ENCODE peak calls at places on chromosomes 2 and 18, in seven cellular contexts. I is K562, G is HEK293T, S is HepG2, D is HCT116, U is GM12878, J is H1. A is an unnamed sample.

GRCh38 chr2:219500135-219500534 is 1.4 kb downstream of the GMPPA start:
- DNase-seq in S (peak; percentile 43), D (no peak), I (no peak), U (no peak), J (no peak), G (no peak), A (no peak)

GRCh38 chr2:11703700-11704099 is 33.7 kb upstream of the NTSR2 start:
- DNase-seq in U (no peak), J (no peak), S (no peak), G (no peak), I (no peak), D (no peak), A (no peak)

GRCh38 chr2:158011055-158011771 is 90.5 kb upstream of the UPP2 start:
- DNase-seq in S (no peak), J (no peak), I (no peak), U (no peak), G (no peak), D (no peak), A (peak; percentile 27)

GRCh38 chr2:190959911-190960788 is 53.8 kb downstream of the STAT1 start:
- DNase-seq in J (no peak), S (no peak), D (no peak), U (no peak), I (no peak), G (no peak), A (no peak)

GRCh38 chr2:207746131-207746530 is 23.6 kb downstream of the FZD5 start:
- DNase-seq in D (peak; percentile 54), G (peak; percentile 74), I (peak; percentile 45), J (no peak), U (no peak), S (peak; percentile 85), A (peak; percentile 55)

GRCh38 chr2:83596592-83597339 is 862.3 kb downstream of the SUCLG1 start:
- DNase-seq in J (no peak), S (no peak), I (no peak), D (no peak), U (no peak), G (no peak), A (no peak)

GRCh38 chr2:41772697-41773096 is 275.1 kb upstream of the PKDCC start:
- DNase-seq in D (no peak), I (no peak), G (no peak), J (no peak), U (no peak), S (no peak), A (no peak)

GRCh38 chr18:48545690-48546365 is 7.0 kb downstream of the CTIF start:
- DNase-seq in D (no peak), I (peak; percentile 73), J (peak; percentile 62), U (no peak), S (no peak), G (no peak), A (peak; percentile 80)

GRCh38 chr2:182767578-182767977 is 51.5 kb downstream of the DNAJC10 start:
- DNase-seq in I (peak; percentile 28), U (no peak), G (peak; percentile 29), D (peak; percentile 8), S (peak; percentile 47), J (no peak), A (no peak)

GRCh38 chr2:217951091-217951490 is 51.7 kb downstream of the TNS1 start:
- DNase-seq in U (no peak), G (no peak), I (no peak), J (no peak), D (no peak), S (no peak), A (no peak)

GRCh38 chr2:9993490-9994165 is 42.1 kb downstream of the GRHL1 start:
- DNase-seq in S (no peak), J (no peak), U (no peak), I (no peak), D (no peak), G (no peak), A (no peak)

GRCh38 chr2:48169066-48169724 is 262.9 kb upstream of the FBXO11 start:
- DNase-seq in J (no peak), U (no peak), I (no peak), G (no peak), D (no peak), S (no peak), A (no peak)

GRCh38 chr18:36903215-36903928 is 74.4 kb downstream of the KIAA1328 start:
- DNase-seq in S (no peak), U (no peak), I (no peak), J (no peak), D (no peak), G (no peak), A (no peak)

GRCh38 chr2:16613475-16613874 is 52.2 kb downstream of the CYRIA start:
- DNase-seq in S (peak; percentile 20), G (peak; percentile 13), U (no peak), I (peak; percentile 50), J (no peak), D (no peak), A (no peak)

GRCh38 chr18:37537868-37538525 is 27.6 kb downstream of the CELF4 start:
- DNase-seq in U (no peak), G (peak; percentile 98), D (peak; percentile 37), J (peak; percentile 95), I (peak; percentile 82), S (peak; percentile 22), A (peak; percentile 94)

GRCh38 chr2:161796192-161796591 is 172.0 kb downstream of the SLC4A10 start:
- DNase-seq in G (no peak), D (no peak), U (no peak), J (no peak), S (peak; percentile 45), I (no peak), A (no peak)

DNA sequence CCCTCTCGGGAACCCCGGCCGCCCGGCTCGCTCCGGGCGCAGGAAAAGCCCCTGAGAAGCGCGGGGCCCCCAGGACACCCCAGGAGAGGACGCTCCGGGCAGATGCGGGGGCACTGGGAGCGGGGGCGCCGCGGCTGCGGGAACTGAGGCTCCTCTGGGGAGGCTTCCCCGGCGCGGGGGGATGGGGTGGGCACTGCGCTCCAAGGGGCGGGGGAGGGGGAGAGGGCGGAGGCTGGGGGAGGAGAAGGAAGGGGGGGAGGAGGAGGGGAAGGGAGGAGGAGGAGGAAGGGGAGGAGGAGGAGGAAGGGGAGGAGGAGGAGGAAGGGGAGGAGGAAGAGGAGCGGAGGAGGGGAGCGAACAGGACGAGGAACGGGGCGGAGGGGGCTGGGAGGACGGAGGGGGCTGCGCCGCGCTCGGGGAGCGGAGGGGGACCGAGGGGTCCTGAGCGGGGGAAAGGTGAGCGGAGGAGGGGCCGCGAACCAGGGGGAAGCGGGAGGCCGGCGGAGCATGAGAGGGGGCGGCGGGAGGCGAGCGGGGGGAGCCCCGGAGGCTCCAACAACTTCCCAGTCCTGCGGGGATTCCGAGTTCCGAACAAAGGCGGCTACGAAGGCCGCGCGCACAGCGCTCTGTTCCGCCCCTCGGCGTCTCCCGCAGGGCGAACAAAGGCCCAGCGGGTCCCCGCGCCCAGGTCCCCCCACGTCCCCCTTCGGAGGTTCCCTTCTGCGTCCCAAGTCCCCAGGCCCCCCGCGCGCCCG is 742 bp downstream of the PXDN start:
- DNase-seq in I (no peak), U (no peak), S (no peak), D (no peak), G (peak; percentile 25), J (peak; percentile 71), A (peak; percentile 70)
- TF ChIP-seq SP1 in I (no peak), U (no peak), S (no peak), D (no peak), G (no peak), J (no peak), A (no peak)

DNA sequence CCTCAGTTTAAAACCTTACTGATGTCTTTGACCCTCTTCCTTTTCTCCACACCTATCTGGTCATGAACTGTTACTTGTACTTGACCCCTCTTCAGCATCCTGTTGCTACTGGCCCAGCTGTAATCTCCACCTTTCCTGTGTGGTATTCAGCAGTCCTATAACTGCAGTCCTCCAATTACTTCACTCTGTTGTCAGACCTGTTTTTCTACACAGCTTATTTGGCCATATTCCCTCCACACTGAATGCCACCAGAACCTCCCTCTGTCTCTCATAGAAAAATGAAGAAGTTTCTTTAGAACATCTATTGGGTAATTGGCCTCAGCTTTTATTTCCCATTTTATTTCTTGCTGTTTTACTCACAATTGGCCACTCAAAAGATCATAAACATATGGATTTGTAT is 155.4 kb downstream of the ASXL3 start:
- DNase-seq in D (no peak), I (no peak), G (no peak), U (no peak), S (no peak), J (no peak), A (no peak)
- TF ChIP-seq SP1 in D (no peak), I (no peak), G (no peak), U (no peak), S (no peak), J (no peak), A (no peak)

GRCh38 chr2:120805590-120805989 is 69.9 kb downstream of the GLI2 start:
- DNase-seq in S (no peak), D (no peak), I (no peak), J (no peak), G (no peak), U (no peak), A (no peak)

GRCh38 chr2:120810639-120811038 is 75.0 kb downstream of the GLI2 start:
- DNase-seq in S (no peak), J (no peak), D (no peak), I (no peak), U (no peak), G (no peak), A (no peak)

GRCh38 chr2:120809576-120810440 is 74.1 kb downstream of the GLI2 start:
- DNase-seq in D (no peak), G (no peak), J (no peak), S (no peak), I (no peak), U (no peak), A (no peak)

GRCh38 chr2:120812866-120813265 is 77.2 kb downstream of the GLI2 start:
- DNase-seq in I (no peak), J (no peak), U (no peak), D (no peak), S (no peak), G (no peak), A (no peak)

GRCh38 chr2:120809151-120809550 is 73.5 kb downstream of the GLI2 start:
- DNase-seq in D (no peak), J (no peak), I (no peak), G (no peak), U (no peak), S (no peak), A (no peak)
- TF ChIP-seq SP1 in D (no peak), J (no peak), I (no peak), G (no peak), U (no peak), S (no peak), A (no peak)

GRCh38 chr2:169071455-169071854 is 2.1 kb downstream of the DHRS9 start:
- DNase-seq in D (no peak), I (no peak), S (no peak), U (no peak), G (no peak), J (no peak), A (no peak)
- TF ChIP-seq SP1 in D (no peak), I (no peak), S (no peak), U (no peak), G (no peak), J (no peak), A (no peak)